ENCODE peak calls at places on chromosome 20, in five cellular contexts. A is H1, B is A549, Q is K562, H is HepG2. L is an unnamed sample.

GRCh38 chr20:5888051-5888450 is 62.3 kb downstream of the TRMT6 start:
- DNase-seq in A (no peak), B (no peak), Q (no peak), H (no peak), L (no peak)

GRCh38 chr20:63513207-63513606 is 7.4 kb upstream of the PPDPF start:
- DNase-seq in A (no peak), B (no peak), Q (no peak), H (no peak), L (no peak)

GRCh38 chr20:21028436-21028835 is 77.7 kb downstream of the LINC00237 start:
- DNase-seq in A (no peak), B (no peak), Q (no peak), H (no peak), L (no peak)

GRCh38 chr20:56627122-56628014 is 1.7 kb upstream of the TFAP2C start:
- DNase-seq in A (no peak), B (no peak), Q (no peak), H (no peak), L (no peak)

GRCh38 chr20:47713941-47714450 is 71.3 kb downstream of the SULF2 start:
- DNase-seq in A (no peak), B (no peak), Q (no peak), H (peak; percentile 82), L (peak; percentile 27)

GRCh38 chr20:26169506-26169905 is 472.9 kb upstream of the ZNF337 start:
- DNase-seq in A (no peak), B (no peak), Q (no peak), H (no peak), L (peak; percentile 50)

GRCh38 chr20:53657289-53657678 is 63.6 kb upstream of the ZNF217 start:
- DNase-seq in A (no peak), B (no peak), Q (no peak), H (no peak), L (no peak)

GRCh38 chr20:17614176-17614811 is 44.4 kb downstream of the DSTN start:
- DNase-seq in A (no peak), B (peak; percentile 51), Q (no peak), H (no peak), L (peak; percentile 31)

GRCh38 chr20:48725589-48725991 is 102.2 kb downstream of the PREX1 start:
- DNase-seq in A (no peak), B (peak; percentile 71), Q (peak; percentile 54), H (no peak), L (peak; percentile 7)

GRCh38 chr20:48283470-48284110 is 498.3 kb upstream of the SULF2 start:
- DNase-seq in A (no peak), B (peak; percentile 45), Q (no peak), H (peak; percentile 82), L (peak; percentile 93)

GRCh38 chr20:18849131-18849530 is 35.5 kb downstream of the SCP2D1 start:
- DNase-seq in A (no peak), B (no peak), Q (no peak), H (no peak), L (no peak)

GRCh38 chr20:906703-907102 is 9.4 kb downstream of the ANGPT4 start:
- DNase-seq in A (no peak), B (no peak), Q (no peak), H (no peak), L (no peak)

GRCh38 chr20:46057856-46058655 is 29.0 kb downstream of the SLC12A5 start:
- DNase-seq in A (no peak), B (no peak), Q (no peak), H (no peak), L (peak; percentile 47)

GRCh38 chr20:9262653-9263194 is 193.8 kb downstream of the PLCB4 start:
- DNase-seq in A (no peak), B (no peak), Q (no peak), H (no peak), L (peak; percentile 30)

GRCh38 chr20:49115565-49115964 is 69.5 kb downstream of the CSE1L start:
- DNase-seq in A (no peak), B (no peak), Q (no peak), H (no peak), L (peak; percentile 72)

GRCh38 chr20:12775041-12775440 is 233.7 kb upstream of the SPTLC3 start:
- DNase-seq in A (no peak), B (no peak), Q (no peak), H (no peak), L (no peak)

GRCh38 chr20:37407573-37408002 is 61.6 kb downstream of the SRC start:
- DNase-seq in A (no peak), B (no peak), Q (no peak), H (peak; percentile 43), L (no peak)

GRCh38 chr20:49353348-49353747 is 75.5 kb upstream of the ZNFX1 start:
- DNase-seq in A (no peak), B (no peak), Q (no peak), H (no peak), L (no peak)

GRCh38 chr20:7736336-7736735 is 203.9 kb downstream of the HAO1 start:
- DNase-seq in A (no peak), B (no peak), Q (no peak), H (no peak), L (no peak)

GRCh38 chr20:47493954-47494293 is 7.8 kb upstream of the NCOA3 start:
- DNase-seq in A (no peak), B (no peak), Q (no peak), H (no peak), L (no peak)

GRCh38 chr20:8807480-8808179 is 261.3 kb upstream of the PLCB4 start:
- DNase-seq in A (no peak), B (no peak), Q (no peak), H (no peak), L (no peak)

GRCh38 chr20:33819456-33819855 is 8.3 kb downstream of the CHMP4B start:
- DNase-seq in A (no peak), B (no peak), Q (no peak), H (no peak), L (no peak)

GRCh38 chr20:19185083-19185482 is 27.4 kb upstream of the SLC24A3 start:
- DNase-seq in A (no peak), B (no peak), Q (no peak), H (no peak), L (no peak)

GRCh38 chr20:31806564-31807355 is 12.4 kb upstream of the MYLK2 start:
- DNase-seq in A (no peak), B (no peak), Q (no peak), H (no peak), L (no peak)

GRCh38 chr20:3275064-3275935 is 36.3 kb upstream of the SLC4A11 start:
- DNase-seq in A (no peak), B (no peak), Q (no peak), H (no peak), L (no peak)

GRCh38 chr20:40643891-40644290 is 45.1 kb downstream of the MAFB start:
- DNase-seq in A (no peak), B (no peak), Q (no peak), H (no peak), L (no peak)

GRCh38 chr20:37529214-37529967 is 1.7 kb upstream of the BLCAP start:
- DNase-seq in A (no peak), B (peak; percentile 26), Q (no peak), H (peak; percentile 44), L (no peak)

GRCh38 chr20:23019403-23019802 is 15.7 kb upstream of the SSTR4 start:
- DNase-seq in A (no peak), B (peak; percentile 23), Q (no peak), H (no peak), L (no peak)

DNA sequence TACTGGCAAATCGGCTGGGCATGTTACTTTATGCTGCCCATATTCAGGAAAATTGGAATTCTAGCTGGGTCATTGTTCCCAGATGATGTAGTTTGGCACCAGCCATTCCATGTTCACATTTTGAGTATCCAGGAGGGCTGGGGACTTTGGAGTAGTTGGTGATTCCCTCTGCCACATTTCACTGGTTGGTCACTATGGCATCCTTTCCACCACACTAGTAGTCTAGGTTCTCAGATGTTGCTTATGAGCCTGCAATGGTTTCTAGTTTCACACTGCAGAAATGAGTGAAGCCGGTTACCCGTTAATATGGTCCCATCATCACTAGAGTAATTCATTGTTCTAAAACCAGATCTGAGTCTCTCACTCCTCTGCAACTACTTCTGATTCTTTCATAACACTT is 4.6 kb downstream of the PTPN1 start:
- DNase-seq in A (no peak), B (no peak), Q (no peak), H (no peak), L (no peak)
- TF ChIP-seq MAFK in A (no peak), B (no peak), Q (no peak), H (no peak), L (no peak)

GRCh38 chr20:36130316-36130865 is 24.1 kb upstream of the EPB41L1 start:
- DNase-seq in A (no peak), B (no peak), Q (no peak), H (no peak), L (no peak)
- TF ChIP-seq MAFK in A (no peak), B (no peak), Q (no peak), H (no peak), L (no peak)

GRCh38 chr20:10672579-10673127 is 1.1 kb downstream of the JAG1 start:
- DNase-seq in A (no peak), B (no peak), Q (no peak), H (peak; percentile 49), L (peak; percentile 67)

GRCh38 chr20:10671221-10671849 is 2.5 kb downstream of the JAG1 start:
- DNase-seq in A (no peak), B (peak; percentile 94), Q (peak; percentile 24), H (peak; percentile 93), L (peak; percentile 94)

GRCh38 chr20:10673176-10673830 is 496 bp downstream of the JAG1 start:
- DNase-seq in A (no peak), B (no peak), Q (peak; percentile 12), H (no peak), L (no peak)

GRCh38 chr20:10670521-10671220 is 3.1 kb downstream of the JAG1 start:
- DNase-seq in A (no peak), B (no peak), Q (no peak), H (peak; percentile 47), L (peak; percentile 30)

GRCh38 chr20:10671850-10672578 is 1.8 kb downstream of the JAG1 start:
- DNase-seq in A (no peak), B (no peak), Q (peak; percentile 32), H (no peak), L (peak; percentile 46)
- TF ChIP-seq MAFK in A (no peak), B (no peak), Q (no peak), H (no peak), L (no peak)

GRCh38 chr20:61519488-61519887 is 267.4 kb downstream of the CDH4 start:
- DNase-seq in A (no peak), B (no peak), Q (no peak), H (no peak), L (no peak)
- TF ChIP-seq MAFK in A (no peak), B (no peak), Q (no peak), H (no peak), L (no peak)

GRCh38 chr20:42441196-42441861 is 748.4 kb downstream of the PTPRT start:
- DNase-seq in A (no peak), B (no peak), Q (no peak), H (no peak), L (no peak)

GRCh38 chr20:42441862-42442196 is 747.9 kb downstream of the PTPRT start:
- DNase-seq in A (no peak), B (no peak), Q (no peak), H (no peak), L (no peak)

GRCh38 chr20:42442728-42443127 is 747.0 kb downstream of the PTPRT start:
- DNase-seq in A (no peak), B (no peak), Q (no peak), H (no peak), L (no peak)

GRCh38 chr20:42447270-42447669 is 742.4 kb downstream of the PTPRT start:
- DNase-seq in A (no peak), B (no peak), Q (no peak), H (no peak), L (no peak)

GRCh38 chr20:42444799-42445198 is 744.9 kb downstream of the PTPRT start:
- DNase-seq in A (no peak), B (no peak), Q (no peak), H (no peak), L (no peak)
- TF ChIP-seq MAFK in A (no peak), B (no peak), Q (no peak), H (no peak), L (no peak)

L was measured in IMR-90.